ENCODE peak calls at places on chromosomes 5 and 9, in five cellular contexts. C, S, Y, X and R are unnamed samples.

GRCh38 chr9:78054180-78054579 is 22.6 kb upstream of the GNAQ start:
- ATAC-seq in C (no peak), S (no peak), Y (no peak), X (no peak), R (no peak)

GRCh38 chr5:2780421-2781171 is 29.1 kb upstream of the IRX2 start:
- ATAC-seq in C (no peak), S (no peak), Y (no peak), X (peak), R (no peak)

GRCh38 chr9:14899815-14900193 is 10.4 kb downstream of the FREM1 start:
- ATAC-seq in C (no peak), S (no peak), Y (peak), X (no peak), R (no peak)

GRCh38 chr5:139383993-139384590 is 995 bp upstream of the SLC23A1 start:
- ATAC-seq in C (no peak), S (no peak), Y (peak), X (peak), R (no peak)

GRCh38 chr5:31701642-31702041 is 62.7 kb downstream of the PDZD2 start:
- ATAC-seq in C (no peak), S (no peak), Y (no peak), X (no peak), R (no peak)

GRCh38 chr5:143133721-143134120 is 269.8 kb downstream of the NR3C1 start:
- ATAC-seq in C (no peak), S (no peak), Y (no peak), X (no peak), R (no peak)

GRCh38 chr5:88556415-88556814 is 287.8 kb upstream of the TMEM161B start:
- ATAC-seq in C (no peak), S (no peak), Y (no peak), X (no peak), R (no peak)

GRCh38 chr5:147509041-147509709 is 693 bp downstream of the DPYSL3 start:
- ATAC-seq in C (peak), S (no peak), Y (no peak), X (peak), R (peak)

GRCh38 chr5:143893638-143894037 is 81.7 kb downstream of the HMHB1 start:
- ATAC-seq in C (peak), S (no peak), Y (no peak), X (no peak), R (no peak)

GRCh38 chr5:23139338-23140171 is 286.4 kb upstream of the CDH12 start:
- ATAC-seq in C (peak), S (no peak), Y (no peak), X (no peak), R (no peak)

GRCh38 chr5:43785198-43785597 is 182.2 kb downstream of the NNT start:
- ATAC-seq in C (no peak), S (no peak), Y (no peak), X (no peak), R (no peak)

DNA sequence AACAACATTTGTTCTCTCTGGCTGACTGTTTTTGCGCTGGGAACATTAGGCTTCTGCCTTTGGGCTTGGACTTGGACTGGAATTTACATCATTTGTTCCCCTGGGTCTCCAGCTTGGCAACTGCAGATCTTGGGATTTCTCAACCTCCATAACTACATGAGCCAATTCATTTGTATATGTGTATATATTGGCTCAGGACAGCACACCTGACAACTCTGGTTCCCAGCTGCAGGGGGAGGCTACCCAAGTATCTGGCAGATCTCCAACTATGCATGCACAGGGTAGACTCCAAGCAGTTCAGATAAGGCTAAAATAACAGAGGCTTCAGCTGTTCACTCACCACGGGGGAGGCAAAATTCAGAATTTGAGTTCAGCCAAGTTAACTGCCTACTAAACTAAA is 31.6 kb upstream of the F2RL1 start:
- ATAC-seq in C (no peak), S (peak), Y (peak), X (peak), R (peak)
- TF ChIP-seq POLR2AphosphoS5 in C (no peak), S (no peak), Y (no peak), X (no peak), R (peak)

GRCh38 chr9:68781866-68782265 is 76.8 kb downstream of the PIP5K1B start:
- ATAC-seq in C (no peak), S (no peak), Y (no peak), X (no peak), R (no peak)

GRCh38 chr9:68780377-68780707 is 75.3 kb downstream of the PIP5K1B start:
- ATAC-seq in C (no peak), S (no peak), Y (peak), X (no peak), R (no peak)

GRCh38 chr9:68780735-68781134 is 75.7 kb downstream of the PIP5K1B start:
- ATAC-seq in C (peak), S (peak), Y (peak), X (no peak), R (no peak)

GRCh38 chr9:68778635-68779034 is 73.6 kb downstream of the PIP5K1B start:
- ATAC-seq in C (no peak), S (peak), Y (no peak), X (no peak), R (no peak)

DNA sequence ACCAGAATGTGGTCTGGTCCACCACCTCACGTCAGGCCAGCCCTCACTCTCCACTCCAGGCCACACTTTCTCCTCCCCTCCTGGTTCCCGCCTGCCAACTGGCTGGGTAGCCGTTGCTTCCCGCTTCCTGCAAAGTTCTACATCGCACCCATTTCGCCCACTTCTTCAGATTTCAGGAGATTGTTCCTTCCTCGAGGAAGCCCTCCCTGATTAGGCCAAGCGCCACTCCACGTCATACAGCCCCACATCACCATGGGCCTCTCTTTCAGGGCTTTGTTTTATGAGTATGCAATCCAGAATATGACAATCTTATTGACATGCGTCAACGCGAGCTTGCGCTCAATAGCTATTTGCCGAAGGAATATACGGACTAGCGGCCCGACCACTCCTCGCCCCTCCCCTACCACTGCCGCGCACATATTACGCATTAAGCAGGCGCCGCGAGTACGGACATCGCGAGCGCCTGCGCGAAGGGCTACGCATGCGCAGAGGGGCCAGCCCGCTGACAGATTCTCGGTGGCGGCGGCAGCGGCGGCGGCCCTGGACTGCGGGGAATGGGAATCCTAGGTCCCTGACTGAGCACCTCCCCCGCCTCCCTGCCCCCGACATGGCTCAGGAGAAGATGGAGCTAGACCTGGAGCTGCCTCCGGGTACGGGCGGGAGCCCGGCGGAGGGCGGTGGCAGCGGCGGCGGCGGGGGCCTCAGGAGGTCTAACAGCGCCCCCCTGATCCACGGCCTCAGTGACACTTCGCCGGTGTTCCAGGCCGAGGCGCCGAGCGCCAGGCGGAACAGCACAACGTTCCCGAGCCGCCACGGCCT is 74.7 kb downstream of the PIP5K1B start:
- ATAC-seq in C (peak), S (peak), Y (peak), X (peak), R (peak)
- TF ChIP-seq EP300 in C (no peak), S (peak), Y (no peak), X (no peak), R (no peak)

DNA sequence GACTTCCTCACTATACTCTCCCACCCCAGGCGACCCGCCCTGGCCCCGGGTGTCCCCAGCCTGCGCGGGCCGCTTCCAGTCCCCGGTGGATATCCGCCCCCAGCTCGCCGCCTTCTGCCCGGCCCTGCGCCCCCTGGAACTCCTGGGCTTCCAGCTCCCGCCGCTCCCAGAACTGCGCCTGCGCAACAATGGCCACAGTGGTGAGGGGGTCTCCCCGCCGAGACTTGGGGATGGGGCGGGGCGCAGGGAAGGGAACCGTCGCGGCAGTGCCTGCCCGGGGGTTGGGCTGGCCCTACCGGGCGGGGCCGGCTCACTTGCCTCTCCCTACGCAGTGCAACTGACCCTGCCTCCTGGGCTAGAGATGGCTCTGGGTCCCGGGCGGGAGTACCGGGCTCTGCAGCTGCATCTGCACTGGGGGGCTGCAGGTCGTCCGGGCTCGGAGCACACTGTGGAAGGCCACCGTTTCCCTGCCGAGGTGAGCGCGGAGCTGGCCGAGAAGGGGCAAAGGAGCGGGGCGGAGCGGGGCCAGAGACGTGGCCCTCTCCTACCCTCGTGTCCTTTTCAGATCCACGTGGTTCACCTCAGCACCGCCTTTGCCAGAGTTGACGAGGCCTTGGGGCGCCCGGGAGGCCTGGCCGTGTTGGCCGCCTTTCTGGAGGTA is 2.1 kb downstream of the CA9 start:
- ATAC-seq in C (peak), S (no peak), Y (no peak), X (peak), R (peak)
- TF ChIP-seq POLR2AphosphoS5 in C (no peak), S (no peak), Y (no peak), X (no peak), R (no peak)

GRCh38 chr9:133916159-133916541 is 76.0 kb downstream of the VAV2 start:
- ATAC-seq in C (no peak), S (no peak), Y (no peak), X (no peak), R (no peak)
- TF ChIP-seq EP300 in C (no peak), S (no peak), Y (no peak), X (no peak), R (no peak)

GRCh38 chr9:129460323-129461261 is 160.3 kb downstream of the C9orf50 start:
- ATAC-seq in C (peak), S (peak), Y (peak), X (peak), R (peak)
- TF ChIP-seq POLR2AphosphoS5 in C (no peak), S (peak), Y (peak), X (peak), R (peak)

GRCh38 chr9:134662143-134662876 is 20.7 kb downstream of the COL5A1 start:
- ATAC-seq in C (no peak), S (no peak), Y (no peak), X (peak), R (peak)
- TF ChIP-seq EP300 in C (no peak), S (no peak), Y (no peak), X (no peak), R (no peak)

GRCh38 chr5:133075572-133076536 is 24.0 kb downstream of the HSPA4 start:
- ATAC-seq in C (no peak), S (no peak), Y (peak), X (no peak), R (no peak)

DNA sequence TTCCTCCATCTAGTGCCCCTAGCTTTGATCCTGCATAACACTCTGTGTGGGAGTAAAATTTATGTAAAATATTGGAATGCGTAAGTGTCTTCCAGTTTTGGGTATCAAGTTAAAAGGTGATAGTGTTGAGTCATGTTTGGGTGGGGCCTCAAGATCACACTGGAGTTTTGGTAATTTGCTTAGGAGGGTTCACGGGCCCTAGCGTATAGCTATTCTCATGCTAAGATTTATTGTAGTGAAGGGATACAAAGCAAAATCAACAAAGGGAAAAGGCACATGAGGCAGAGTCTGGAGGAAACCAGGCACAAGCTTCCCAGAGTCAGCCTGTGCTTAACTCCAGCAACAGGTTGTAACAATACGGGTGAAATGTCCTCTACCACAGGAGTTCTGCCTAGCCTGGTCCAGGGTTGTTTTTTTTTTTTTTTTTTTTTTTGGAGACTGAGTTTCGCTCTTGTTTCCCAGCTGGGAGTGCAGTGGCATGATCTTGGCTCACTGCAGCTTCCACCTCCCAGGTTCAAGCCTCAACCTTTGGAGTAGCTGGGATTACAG is 20.2 kb downstream of the HSPA4 start:
- ATAC-seq in C (no peak), S (peak), Y (no peak), X (no peak), R (no peak)
- TF ChIP-seq POLR2AphosphoS5 in C (no peak), S (no peak), Y (no peak), X (no peak), R (no peak)

GRCh38 chr5:141783599-141784296 is 94.5 kb downstream of the PCDH1 start:
- ATAC-seq in C (no peak), S (peak), Y (no peak), X (no peak), R (no peak)
- TF ChIP-seq EP300 in C (no peak), S (no peak), Y (no peak), X (no peak), R (no peak)

DNA sequence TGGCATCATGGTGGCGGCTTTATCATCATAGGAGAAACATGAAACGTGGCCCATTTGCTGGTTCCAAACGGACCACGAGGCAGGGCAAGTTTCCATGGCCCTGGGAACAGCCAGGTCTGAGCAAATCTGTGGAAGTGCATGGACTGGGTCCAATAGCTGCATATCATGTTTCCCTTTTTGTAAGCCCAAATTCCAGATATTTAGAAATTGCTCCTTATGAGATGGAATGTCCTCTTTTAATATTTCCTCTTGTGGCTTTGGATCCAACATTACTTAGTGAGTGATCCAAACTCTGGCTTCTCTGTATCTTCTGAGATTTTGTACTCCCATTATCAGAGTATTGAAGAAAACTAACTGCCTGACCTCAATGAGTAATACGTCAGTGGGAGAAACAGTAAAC is 79.8 kb upstream of the FBXL7 start:
- ATAC-seq in C (no peak), S (no peak), Y (no peak), X (peak), R (peak)
- TF ChIP-seq POLR2AphosphoS5 in C (no peak), S (no peak), Y (no peak), X (no peak), R (no peak)

GRCh38 chr5:10734050-10734709 is 26.9 kb downstream of the DAP start:
- ATAC-seq in C (no peak), S (peak), Y (no peak), X (no peak), R (no peak)
- TF ChIP-seq EP300 in C (no peak), S (peak), Y (no peak), X (no peak), R (no peak)